ENCODE peak calls at places on chromosomes 11 and 22, in seven cellular contexts. T, H, Q, W, C, K and X are unnamed samples.

GRCh38 chr11:45927684-45928413 is 5.4 kb downstream of the LARGE2 start:
- DNase-seq in C (no peak), H (no peak), W (no peak), Q (no peak), T (peak; percentile 49), K (no peak), X (peak; percentile 76)

GRCh38 chr22:21761086-21761485 is 25.5 kb upstream of the YPEL1 start:
- DNase-seq in C (peak; percentile 66), T (no peak), Q (no peak), K (no peak), W (no peak), H (no peak), X (no peak)

GRCh38 chr11:59669611-59670009 is 773 bp upstream of the PATL1 start:
- DNase-seq in C (no peak), T (no peak), K (peak; percentile 34), Q (peak; percentile 67), H (no peak), W (no peak), X (peak; percentile 91)

GRCh38 chr11:17571431-17572358 is 24.6 kb downstream of the OTOG start:
- DNase-seq in K (peak; percentile 7), W (no peak), T (no peak), H (no peak), C (no peak), Q (no peak), X (no peak)

GRCh38 chr11:2886936-2887335 is 1.4 kb upstream of the CDKN1C start:
- DNase-seq in Q (no peak), C (no peak), T (no peak), H (no peak), W (no peak), K (no peak), X (peak; percentile 77)

GRCh38 chr11:10323793-10324170 is 18.9 kb downstream of the ADM start:
- DNase-seq in Q (no peak), W (peak; percentile 63), K (no peak), H (no peak), C (no peak), T (no peak), X (no peak)

GRCh38 chr22:26474687-26475086 is 8.9 kb downstream of the HPS4 start:
- DNase-seq in W (peak; percentile 5), K (no peak), T (no peak), H (no peak), Q (no peak), C (no peak), X (no peak)

GRCh38 chr11:73308963-73309960 is 1.2 kb downstream of the ARHGEF17 start:
- DNase-seq in W (peak; percentile 97), C (peak; percentile 90), H (peak; percentile 75), T (no peak), K (peak; percentile 91), Q (peak; percentile 94), X (peak; percentile 91)

GRCh38 chr11:84722583-84723108 is 904.5 kb downstream of the DLG2 start:
- DNase-seq in H (no peak), C (no peak), W (no peak), Q (no peak), T (no peak), K (no peak), X (no peak)

GRCh38 chr11:74463216-74463615 is 4.1 kb downstream of the KCNE3 start:
- DNase-seq in C (no peak), Q (no peak), W (no peak), T (no peak), K (no peak), H (no peak), X (no peak)

GRCh38 chr22:45867906-45868555 is 108.9 kb downstream of the WNT7B start:
- DNase-seq in W (no peak), Q (no peak), T (no peak), K (no peak), H (no peak), C (no peak), X (no peak)

GRCh38 chr11:61023086-61024035 is 51.9 kb downstream of the CD6 start:
- DNase-seq in H (no peak), C (no peak), K (peak; percentile 69), W (no peak), T (peak; percentile 73), Q (no peak), X (no peak)

GRCh38 chr11:15258433-15259350 is 144.0 kb downstream of the INSC start:
- DNase-seq in C (no peak), W (peak; percentile 54), T (no peak), Q (no peak), K (no peak), H (no peak), X (no peak)

GRCh38 chr11:117704416-117705150 is 92.4 kb downstream of the DSCAML1 start:
- DNase-seq in C (no peak), H (no peak), Q (no peak), T (no peak), K (no peak), W (no peak), X (no peak)

GRCh38 chr11:11265994-11266606 is 87.0 kb downstream of the CSNK2A3 start:
- DNase-seq in H (no peak), C (no peak), Q (peak; percentile 60), T (peak; percentile 63), K (peak; percentile 56), W (peak; percentile 7), X (no peak)

GRCh38 chr11:116461789-116462188 is 311.0 kb downstream of the BUD13 start:
- DNase-seq in T (no peak), H (no peak), Q (no peak), C (no peak), K (no peak), W (no peak), X (no peak)

GRCh38 chr11:130404727-130405126 is 23.7 kb downstream of the ADAMTS8 start:
- DNase-seq in T (no peak), Q (no peak), C (no peak), H (no peak), K (no peak), W (no peak), X (no peak)

GRCh38 chr22:46464701-46465347 is 72.6 kb downstream of the CELSR1 start:
- DNase-seq in H (no peak), K (no peak), Q (peak; percentile 42), T (no peak), C (no peak), W (no peak), X (no peak)

GRCh38 chr11:42253156-42253555 is 793.7 kb upstream of the LRRC4C start:
- DNase-seq in C (no peak), T (no peak), Q (no peak), K (no peak), H (no peak), W (no peak), X (no peak)

DNA sequence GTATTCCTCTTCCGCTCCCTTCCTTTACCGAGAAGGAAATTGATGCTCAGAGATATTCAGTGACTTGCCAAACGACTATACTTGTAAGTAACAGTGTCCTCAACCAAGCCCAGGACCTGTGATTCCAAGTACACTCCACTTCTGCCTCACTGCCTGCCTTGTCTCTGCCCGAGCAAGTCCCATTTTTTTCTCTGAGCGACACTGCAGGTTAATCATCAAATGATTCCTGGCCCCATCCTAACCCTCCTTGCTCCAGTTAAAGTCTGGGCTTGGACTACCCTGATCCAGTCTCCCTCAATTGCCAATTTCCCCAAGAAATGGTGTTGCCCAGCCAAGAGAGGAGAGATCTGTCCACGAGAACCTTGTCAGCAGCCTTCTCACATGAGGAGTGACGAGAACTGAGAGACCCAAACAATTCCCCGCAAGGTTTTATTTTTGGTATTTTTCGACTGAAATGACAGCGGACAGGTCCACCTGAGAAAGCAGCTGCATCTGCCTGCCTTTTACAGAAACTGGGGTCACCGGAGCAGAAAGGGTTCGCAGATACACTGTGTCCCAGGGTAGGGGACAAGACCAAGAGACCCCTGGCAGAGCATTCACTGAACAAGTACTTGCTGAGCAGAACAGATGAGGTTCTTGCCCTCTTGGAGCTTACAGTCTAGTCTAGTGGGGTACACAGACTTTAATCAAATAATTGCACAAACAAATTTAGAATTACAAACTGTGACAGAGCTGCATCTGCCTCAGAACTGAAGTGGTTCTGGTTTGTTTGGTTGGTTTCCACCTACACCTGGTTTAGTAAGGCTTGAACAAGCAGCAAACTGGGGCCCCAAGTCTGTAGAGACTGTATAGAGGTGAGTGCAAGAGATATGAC is 11.4 kb downstream of the POU2AF1 start:
- DNase-seq in C (no peak), H (no peak), T (no peak), W (no peak), K (no peak), Q (no peak), X (no peak)
- H3K4me3 ChIP-seq in C (no peak overlapping the region), H (no peak overlapping the region), T (no peak overlapping the region), W (no peak overlapping the region), K (no peak overlapping the region), Q (no peak overlapping the region), X (no peak overlapping the region)

DNA sequence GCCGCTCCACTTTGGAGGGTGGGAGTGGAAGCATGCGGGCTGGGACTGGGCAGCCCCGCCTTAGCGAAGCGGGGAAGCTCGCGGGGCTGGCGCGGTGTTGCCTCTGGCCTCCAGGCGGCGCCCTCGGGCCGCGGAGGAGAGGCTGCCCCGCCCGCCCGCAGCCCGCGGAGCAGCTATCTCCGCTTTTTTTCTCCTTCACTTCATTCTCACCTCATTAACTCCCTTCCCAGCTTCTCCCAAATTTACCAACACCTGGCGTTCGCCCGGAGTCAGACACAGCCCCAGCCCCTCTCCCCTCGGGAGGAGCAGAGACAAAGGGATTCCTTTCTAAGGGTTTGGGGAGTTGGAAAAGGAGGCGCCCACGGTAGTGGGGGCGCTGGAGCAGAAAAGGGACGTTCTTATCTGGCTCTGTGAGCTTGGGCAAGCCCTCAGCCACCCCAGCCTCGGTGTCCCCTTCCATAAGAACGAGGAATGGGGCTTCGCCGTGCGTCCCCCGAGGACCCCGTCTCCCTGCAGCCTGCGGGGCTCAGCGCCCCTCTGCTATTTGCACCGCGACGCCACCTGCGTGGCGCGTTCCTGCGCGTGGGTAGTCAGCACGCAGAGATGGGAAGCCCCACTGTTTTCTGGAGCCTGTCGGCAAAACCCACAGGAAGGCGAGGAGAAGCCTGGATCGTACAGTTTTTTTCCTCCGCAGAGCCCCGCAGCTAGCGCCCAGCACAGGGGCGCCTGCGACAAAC is 1.5 kb upstream of the WNT11 start:
- DNase-seq in Q (peak; percentile 87), W (peak; percentile 72), H (no peak), C (no peak), T (peak; percentile 88), K (peak; percentile 84), X (peak; percentile 96)
- H3K4me3 ChIP-seq in Q (peak overlapping the region; percentile 72), W (peak overlapping the region; percentile 28), H (peak overlapping the region; percentile 52), C (peak overlapping the region; percentile 49), T (peak overlapping the region; percentile 66), K (peak overlapping the region; percentile 56), X (peak overlapping the region; percentile 63)

GRCh38 chr11:134224710-134225662 is 515 bp downstream of the VPS26B start:
- DNase-seq in K (peak; percentile 43), W (peak; percentile 15), T (peak; percentile 70), H (no peak), Q (peak; percentile 72), C (no peak), X (peak; percentile 93)
- H3K4me3 ChIP-seq in K (peak overlapping the region; percentile 96), W (peak overlapping the region; percentile 84), T (peak overlapping the region; percentile 71), H (peak overlapping the region; percentile 90), Q (peak overlapping the region; percentile 92), C (peak overlapping the region; percentile 86), X (peak overlapping the region; percentile 96)

GRCh38 chr11:6654281-6655019 is 1.2 kb downstream of the DCHS1 start:
- DNase-seq in C (no peak), H (no peak), T (no peak), W (no peak), Q (no peak), K (no peak), X (peak; percentile 78)
- H3K4me3 ChIP-seq in C (peak overlapping the region; percentile 71), H (peak overlapping the region; percentile 34), T (peak overlapping the region; percentile 43), W (peak overlapping the region; percentile 52), Q (peak overlapping the region; percentile 50), K (peak overlapping the region; percentile 54), X (peak overlapping the region; percentile 49)

GRCh38 chr22:50468626-50469025 is 6.2 kb downstream of the SBF1 start:
- DNase-seq in T (no peak), W (no peak), Q (no peak), H (no peak), C (no peak), K (no peak), X (no peak)
- H3K4me3 ChIP-seq in T (peak overlapping the region; percentile 79), W (no peak overlapping the region), Q (no peak overlapping the region), H (no peak overlapping the region), C (no peak overlapping the region), K (no peak overlapping the region), X (no peak overlapping the region)